ENCODE peak calls at places on chromosomes 5 and 9, in eight cellular contexts. One of them, this sample, is unnamed.

GRCh38 chr9:110452227-110452801 is 114.7 kb upstream of the TXNDC8 start:
- DNase-seq in T-cell: no peak
- DNase-seq in transverse colon: no peak
- DNase-seq in pulmonary artery endothelial cell: no peak
- DNase-seq in stimulated activated CD4-positive, alpha-beta T cell treated with anti-CD3 and anti-CD28 coated beads, Interleukin-4, amount 100 ng/mL, for 1 hour: no peak
- DNase-seq in germinal center: no peak
- DNase-seq in GM03348: peak; percentile 14
- DNase-seq in epithelial cell of esophagus: peak; percentile 40
- DNase-seq in this sample: peak; percentile 11

GRCh38 chr9:89885156-89885555 is 280.3 kb downstream of the GADD45G start:
- DNase-seq in pulmonary artery endothelial cell: no peak
- DNase-seq in GM03348: no peak
- DNase-seq in germinal center: no peak
- DNase-seq in stimulated activated CD4-positive, alpha-beta T cell treated with anti-CD3 and anti-CD28 coated beads, Interleukin-4, amount 100 ng/mL, for 1 hour: no peak
- DNase-seq in transverse colon: no peak
- DNase-seq in epithelial cell of esophagus: no peak
- DNase-seq in T-cell: no peak
- DNase-seq in this sample: no peak

GRCh38 chr5:170451764-170452365 is 52.0 kb upstream of the KCNIP1 start:
- DNase-seq in GM03348: peak; percentile 89
- DNase-seq in pulmonary artery endothelial cell: no peak
- DNase-seq in epithelial cell of esophagus: peak; percentile 67
- DNase-seq in transverse colon: no peak
- DNase-seq in T-cell: no peak
- DNase-seq in germinal center: no peak
- DNase-seq in stimulated activated CD4-positive, alpha-beta T cell treated with anti-CD3 and anti-CD28 coated beads, Interleukin-4, amount 100 ng/mL, for 1 hour: no peak
- DNase-seq in this sample: peak; percentile 28

GRCh38 chr5:81830602-81831001 is 79.7 kb upstream of the SSBP2 start:
- DNase-seq in germinal center: no peak
- DNase-seq in stimulated activated CD4-positive, alpha-beta T cell treated with anti-CD3 and anti-CD28 coated beads, Interleukin-4, amount 100 ng/mL, for 1 hour: no peak
- DNase-seq in epithelial cell of esophagus: no peak
- DNase-seq in GM03348: no peak
- DNase-seq in T-cell: no peak
- DNase-seq in pulmonary artery endothelial cell: no peak
- DNase-seq in transverse colon: no peak
- DNase-seq in this sample: no peak

GRCh38 chr9:120478208-120478607 is 101.8 kb downstream of the CDK5RAP2 start:
- DNase-seq in transverse colon: peak; percentile 41
- DNase-seq in stimulated activated CD4-positive, alpha-beta T cell treated with anti-CD3 and anti-CD28 coated beads, Interleukin-4, amount 100 ng/mL, for 1 hour: no peak
- DNase-seq in germinal center: no peak
- DNase-seq in T-cell: no peak
- DNase-seq in GM03348: no peak
- DNase-seq in pulmonary artery endothelial cell: no peak
- DNase-seq in epithelial cell of esophagus: peak; percentile 66
- DNase-seq in this sample: peak; percentile 16

GRCh38 chr5:156406023-156406422 is 79.1 kb downstream of the SGCD start:
- DNase-seq in germinal center: no peak
- DNase-seq in transverse colon: no peak
- DNase-seq in epithelial cell of esophagus: no peak
- DNase-seq in T-cell: no peak
- DNase-seq in pulmonary artery endothelial cell: no peak
- DNase-seq in GM03348: no peak
- DNase-seq in stimulated activated CD4-positive, alpha-beta T cell treated with anti-CD3 and anti-CD28 coated beads, Interleukin-4, amount 100 ng/mL, for 1 hour: no peak
- DNase-seq in this sample: no peak

GRCh38 chr9:79764377-79764776 is 192.6 kb downstream of the TLE4 start:
- DNase-seq in T-cell: no peak
- DNase-seq in epithelial cell of esophagus: peak; percentile 84
- DNase-seq in germinal center: no peak
- DNase-seq in GM03348: peak; percentile 75
- DNase-seq in transverse colon: peak; percentile 38
- DNase-seq in stimulated activated CD4-positive, alpha-beta T cell treated with anti-CD3 and anti-CD28 coated beads, Interleukin-4, amount 100 ng/mL, for 1 hour: no peak
- DNase-seq in pulmonary artery endothelial cell: no peak
- DNase-seq in this sample: peak; percentile 31

GRCh38 chr9:136211006-136211405 is 6.1 kb upstream of the LHX3 start:
- DNase-seq in stimulated activated CD4-positive, alpha-beta T cell treated with anti-CD3 and anti-CD28 coated beads, Interleukin-4, amount 100 ng/mL, for 1 hour: no peak
- DNase-seq in pulmonary artery endothelial cell: no peak
- DNase-seq in germinal center: no peak
- DNase-seq in epithelial cell of esophagus: no peak
- DNase-seq in T-cell: no peak
- DNase-seq in transverse colon: no peak
- DNase-seq in GM03348: no peak
- DNase-seq in this sample: no peak

GRCh38 chr5:124648902-124649467 is 97.5 kb downstream of the ZNF608 start:
- DNase-seq in epithelial cell of esophagus: no peak
- DNase-seq in transverse colon: no peak
- DNase-seq in stimulated activated CD4-positive, alpha-beta T cell treated with anti-CD3 and anti-CD28 coated beads, Interleukin-4, amount 100 ng/mL, for 1 hour: no peak
- DNase-seq in pulmonary artery endothelial cell: no peak
- DNase-seq in GM03348: no peak
- DNase-seq in germinal center: no peak
- DNase-seq in T-cell: no peak
- DNase-seq in this sample: no peak

GRCh38 chr9:120109242-120109641 is 470.7 kb downstream of the CDK5RAP2 start:
- DNase-seq in epithelial cell of esophagus: no peak
- DNase-seq in stimulated activated CD4-positive, alpha-beta T cell treated with anti-CD3 and anti-CD28 coated beads, Interleukin-4, amount 100 ng/mL, for 1 hour: no peak
- DNase-seq in T-cell: no peak
- DNase-seq in GM03348: peak; percentile 29
- DNase-seq in transverse colon: no peak
- DNase-seq in germinal center: peak; percentile 12
- DNase-seq in pulmonary artery endothelial cell: no peak
- DNase-seq in this sample: peak; percentile 37

GRCh38 chr5:135829681-135830383 is 4.6 kb upstream of the SLC25A48 start:
- DNase-seq in pulmonary artery endothelial cell: no peak
- DNase-seq in transverse colon: peak; percentile 76
- DNase-seq in epithelial cell of esophagus: peak; percentile 62
- DNase-seq in stimulated activated CD4-positive, alpha-beta T cell treated with anti-CD3 and anti-CD28 coated beads, Interleukin-4, amount 100 ng/mL, for 1 hour: peak; percentile 10
- DNase-seq in GM03348: peak; percentile 85
- DNase-seq in T-cell: no peak
- DNase-seq in germinal center: peak; percentile 50
- DNase-seq in this sample: peak; percentile 56

GRCh38 chr5:137098238-137098637 is 400.9 kb downstream of the SPOCK1 start:
- DNase-seq in pulmonary artery endothelial cell: no peak
- DNase-seq in stimulated activated CD4-positive, alpha-beta T cell treated with anti-CD3 and anti-CD28 coated beads, Interleukin-4, amount 100 ng/mL, for 1 hour: no peak
- DNase-seq in transverse colon: no peak
- DNase-seq in germinal center: no peak
- DNase-seq in GM03348: no peak
- DNase-seq in epithelial cell of esophagus: no peak
- DNase-seq in T-cell: no peak
- DNase-seq in this sample: no peak

GRCh38 chr9:133023117-133023890 is 7.5 kb upstream of the GTF3C5 start:
- DNase-seq in germinal center: peak; percentile 60
- DNase-seq in stimulated activated CD4-positive, alpha-beta T cell treated with anti-CD3 and anti-CD28 coated beads, Interleukin-4, amount 100 ng/mL, for 1 hour: peak; percentile 27
- DNase-seq in pulmonary artery endothelial cell: no peak
- DNase-seq in transverse colon: peak; percentile 67
- DNase-seq in GM03348: no peak
- DNase-seq in epithelial cell of esophagus: peak; percentile 22
- DNase-seq in T-cell: peak; percentile 15
- DNase-seq in this sample: peak; percentile 22

GRCh38 chr5:135020111-135020895 is 13.7 kb downstream of the PITX1 start:
- DNase-seq in germinal center: no peak
- DNase-seq in T-cell: no peak
- DNase-seq in GM03348: no peak
- DNase-seq in transverse colon: no peak
- DNase-seq in epithelial cell of esophagus: no peak
- DNase-seq in pulmonary artery endothelial cell: no peak
- DNase-seq in stimulated activated CD4-positive, alpha-beta T cell treated with anti-CD3 and anti-CD28 coated beads, Interleukin-4, amount 100 ng/mL, for 1 hour: no peak
- DNase-seq in this sample: peak; percentile 35

GRCh38 chr5:123303802-123304201 is 119.4 kb downstream of the CEP120 start:
- DNase-seq in germinal center: no peak
- DNase-seq in transverse colon: no peak
- DNase-seq in T-cell: no peak
- DNase-seq in epithelial cell of esophagus: peak; percentile 7
- DNase-seq in stimulated activated CD4-positive, alpha-beta T cell treated with anti-CD3 and anti-CD28 coated beads, Interleukin-4, amount 100 ng/mL, for 1 hour: no peak
- DNase-seq in pulmonary artery endothelial cell: no peak
- DNase-seq in GM03348: no peak
- DNase-seq in this sample: no peak

GRCh38 chr9:105662184-105663104 is at the start of gene TAL2:
- DNase-seq in GM03348: no peak
- DNase-seq in stimulated activated CD4-positive, alpha-beta T cell treated with anti-CD3 and anti-CD28 coated beads, Interleukin-4, amount 100 ng/mL, for 1 hour: no peak
- DNase-seq in transverse colon: no peak
- DNase-seq in epithelial cell of esophagus: no peak
- DNase-seq in germinal center: peak; percentile 62
- DNase-seq in T-cell: no peak
- DNase-seq in pulmonary artery endothelial cell: no peak
- DNase-seq in this sample: no peak

GRCh38 chr9:81083821-81084512 is 605.4 kb downstream of the TLE1 start:
- DNase-seq in stimulated activated CD4-positive, alpha-beta T cell treated with anti-CD3 and anti-CD28 coated beads, Interleukin-4, amount 100 ng/mL, for 1 hour: no peak
- DNase-seq in GM03348: peak; percentile 4
- DNase-seq in germinal center: no peak
- DNase-seq in T-cell: no peak
- DNase-seq in pulmonary artery endothelial cell: no peak
- DNase-seq in epithelial cell of esophagus: peak; percentile 34
- DNase-seq in transverse colon: no peak
- DNase-seq in this sample: no peak

GRCh38 chr5:36494756-36495637 is 111.4 kb upstream of the SLC1A3 start:
- DNase-seq in T-cell: no peak
- DNase-seq in pulmonary artery endothelial cell: no peak
- DNase-seq in GM03348: peak; percentile 34
- DNase-seq in transverse colon: no peak
- DNase-seq in stimulated activated CD4-positive, alpha-beta T cell treated with anti-CD3 and anti-CD28 coated beads, Interleukin-4, amount 100 ng/mL, for 1 hour: no peak
- DNase-seq in germinal center: no peak
- DNase-seq in epithelial cell of esophagus: peak; percentile 52
- DNase-seq in this sample: no peak

GRCh38 chr5:155799308-155799707 is 527.7 kb upstream of the SGCD start:
- DNase-seq in pulmonary artery endothelial cell: no peak
- DNase-seq in T-cell: no peak
- DNase-seq in germinal center: no peak
- DNase-seq in transverse colon: no peak
- DNase-seq in GM03348: no peak
- DNase-seq in stimulated activated CD4-positive, alpha-beta T cell treated with anti-CD3 and anti-CD28 coated beads, Interleukin-4, amount 100 ng/mL, for 1 hour: no peak
- DNase-seq in epithelial cell of esophagus: no peak
- DNase-seq in this sample: no peak

GRCh38 chr5:83337453-83338035 is 134.0 kb upstream of the VCAN start:
- DNase-seq in stimulated activated CD4-positive, alpha-beta T cell treated with anti-CD3 and anti-CD28 coated beads, Interleukin-4, amount 100 ng/mL, for 1 hour: no peak
- DNase-seq in GM03348: no peak
- DNase-seq in transverse colon: no peak
- DNase-seq in T-cell: no peak
- DNase-seq in pulmonary artery endothelial cell: no peak
- DNase-seq in epithelial cell of esophagus: no peak
- DNase-seq in germinal center: no peak
- DNase-seq in this sample: no peak

GRCh38 chr9:125890793-125891192 is 143.6 kb downstream of the PBX3 start:
- DNase-seq in T-cell: no peak
- DNase-seq in transverse colon: no peak
- DNase-seq in pulmonary artery endothelial cell: no peak
- DNase-seq in GM03348: no peak
- DNase-seq in epithelial cell of esophagus: no peak
- DNase-seq in germinal center: no peak
- DNase-seq in stimulated activated CD4-positive, alpha-beta T cell treated with anti-CD3 and anti-CD28 coated beads, Interleukin-4, amount 100 ng/mL, for 1 hour: no peak
- DNase-seq in this sample: no peak

GRCh38 chr5:142109356-142110045 is 922 bp downstream of the NDFIP1 start:
- DNase-seq in T-cell: peak; percentile 54
- DNase-seq in GM03348: peak; percentile 36
- DNase-seq in stimulated activated CD4-positive, alpha-beta T cell treated with anti-CD3 and anti-CD28 coated beads, Interleukin-4, amount 100 ng/mL, for 1 hour: no peak
- DNase-seq in transverse colon: peak; percentile 14
- DNase-seq in pulmonary artery endothelial cell: no peak
- DNase-seq in germinal center: peak; percentile 10
- DNase-seq in epithelial cell of esophagus: peak; percentile 18
- DNase-seq in this sample: peak; percentile 9

GRCh38 chr9:127741831-127742434 is 6.8 kb upstream of the TOR2A start:
- DNase-seq in GM03348: peak; percentile 54
- DNase-seq in epithelial cell of esophagus: peak; percentile 37
- DNase-seq in T-cell: no peak
- DNase-seq in pulmonary artery endothelial cell: no peak
- DNase-seq in stimulated activated CD4-positive, alpha-beta T cell treated with anti-CD3 and anti-CD28 coated beads, Interleukin-4, amount 100 ng/mL, for 1 hour: no peak
- DNase-seq in germinal center: no peak
- DNase-seq in transverse colon: peak; percentile 54
- DNase-seq in this sample: peak; percentile 81

GRCh38 chr5:180555168-180555921 is 36.0 kb downstream of the SCGB3A1 start:
- DNase-seq in T-cell: no peak
- DNase-seq in transverse colon: no peak
- DNase-seq in epithelial cell of esophagus: no peak
- DNase-seq in GM03348: no peak
- DNase-seq in germinal center: no peak
- DNase-seq in pulmonary artery endothelial cell: no peak
- DNase-seq in stimulated activated CD4-positive, alpha-beta T cell treated with anti-CD3 and anti-CD28 coated beads, Interleukin-4, amount 100 ng/mL, for 1 hour: no peak
- DNase-seq in this sample: peak; percentile 53

GRCh38 chr9:112858005-112858404 is 32.7 kb downstream of the SLC46A2 start:
- DNase-seq in germinal center: no peak
- DNase-seq in pulmonary artery endothelial cell: no peak
- DNase-seq in transverse colon: no peak
- DNase-seq in T-cell: no peak
- DNase-seq in GM03348: no peak
- DNase-seq in epithelial cell of esophagus: no peak
- DNase-seq in stimulated activated CD4-positive, alpha-beta T cell treated with anti-CD3 and anti-CD28 coated beads, Interleukin-4, amount 100 ng/mL, for 1 hour: no peak
- DNase-seq in this sample: no peak

GRCh38 chr5:126309860-126310259 is 113.3 kb upstream of the GRAMD2B start:
- DNase-seq in stimulated activated CD4-positive, alpha-beta T cell treated with anti-CD3 and anti-CD28 coated beads, Interleukin-4, amount 100 ng/mL, for 1 hour: no peak
- DNase-seq in transverse colon: no peak
- DNase-seq in germinal center: no peak
- DNase-seq in GM03348: no peak
- DNase-seq in pulmonary artery endothelial cell: no peak
- DNase-seq in epithelial cell of esophagus: peak; percentile 1
- DNase-seq in T-cell: no peak
- DNase-seq in this sample: no peak

GRCh38 chr5:11909471-11909870 is 5.2 kb upstream of the CTNND2 start:
- DNase-seq in pulmonary artery endothelial cell: no peak
- DNase-seq in stimulated activated CD4-positive, alpha-beta T cell treated with anti-CD3 and anti-CD28 coated beads, Interleukin-4, amount 100 ng/mL, for 1 hour: no peak
- DNase-seq in germinal center: no peak
- DNase-seq in transverse colon: no peak
- DNase-seq in epithelial cell of esophagus: no peak
- DNase-seq in GM03348: no peak
- DNase-seq in T-cell: no peak
- DNase-seq in this sample: no peak

GRCh38 chr5:138536665-138537315 is 6.2 kb downstream of the ETF1 start:
- DNase-seq in GM03348: peak; percentile 29
- DNase-seq in epithelial cell of esophagus: peak; percentile 34
- DNase-seq in pulmonary artery endothelial cell: no peak
- DNase-seq in transverse colon: no peak
- DNase-seq in T-cell: no peak
- DNase-seq in stimulated activated CD4-positive, alpha-beta T cell treated with anti-CD3 and anti-CD28 coated beads, Interleukin-4, amount 100 ng/mL, for 1 hour: no peak
- DNase-seq in germinal center: no peak
- DNase-seq in this sample: peak; percentile 40

GRCh38 chr5:177576169-177576568 is 15.8 kb upstream of the TMED9 start:
- DNase-seq in pulmonary artery endothelial cell: no peak
- DNase-seq in GM03348: no peak
- DNase-seq in epithelial cell of esophagus: peak; percentile 65
- DNase-seq in transverse colon: no peak
- DNase-seq in T-cell: no peak
- DNase-seq in germinal center: no peak
- DNase-seq in stimulated activated CD4-positive, alpha-beta T cell treated with anti-CD3 and anti-CD28 coated beads, Interleukin-4, amount 100 ng/mL, for 1 hour: no peak
- DNase-seq in this sample: no peak

GRCh38 chr9:4804531-4805016 is 11.8 kb downstream of the RCL1 start:
- DNase-seq in stimulated activated CD4-positive, alpha-beta T cell treated with anti-CD3 and anti-CD28 coated beads, Interleukin-4, amount 100 ng/mL, for 1 hour: no peak
- DNase-seq in pulmonary artery endothelial cell: no peak
- DNase-seq in GM03348: no peak
- DNase-seq in T-cell: no peak
- DNase-seq in transverse colon: no peak
- DNase-seq in epithelial cell of esophagus: no peak
- DNase-seq in germinal center: no peak
- DNase-seq in this sample: no peak